ENCODE peak calls at places on chromosome 12, in four cellular contexts. One of them, this sample, is unnamed.

GRCh38 chr12:22858849-22859569 is 234.0 kb downstream of the ETNK1 start:
- DNase-seq in HL-60: no peak
- DNase-seq in GM12878: no peak
- DNase-seq in K562: no peak
- DNase-seq in this sample: no peak

GRCh38 chr12:6532927-6533652 is 1.2 kb upstream of the GAPDH start:
- DNase-seq in K562: peak
- DNase-seq in HL-60: no peak
- DNase-seq in GM12878: no peak
- DNase-seq in this sample: no peak

GRCh38 chr12:113891737-113892520 is 74.2 kb downstream of the RBM19 start:
- DNase-seq in K562: no peak
- DNase-seq in GM12878: no peak
- DNase-seq in HL-60: no peak
- DNase-seq in this sample: no peak

GRCh38 chr12:25812295-25812694 is 146.2 kb upstream of the RASSF8 start:
- DNase-seq in HL-60: no peak
- DNase-seq in GM12878: no peak
- DNase-seq in K562: no peak
- DNase-seq in this sample: no peak

GRCh38 chr12:112705037-112705632 is 86.4 kb upstream of the RPH3A start:
- DNase-seq in HL-60: no peak
- DNase-seq in GM12878: no peak
- DNase-seq in K562: no peak
- DNase-seq in this sample: no peak

GRCh38 chr12:81294325-81295190 is 216.7 kb downstream of the ACSS3 start:
- DNase-seq in K562: no peak
- DNase-seq in GM12878: no peak
- DNase-seq in HL-60: no peak
- DNase-seq in this sample: no peak

GRCh38 chr12:1832801-1833595 is 12.6 kb downstream of the LRTM2 start:
- DNase-seq in HL-60: no peak
- DNase-seq in GM12878: no peak
- DNase-seq in K562: no peak
- DNase-seq in this sample: no peak

GRCh38 chr12:65725376-65725775 is 98.9 kb upstream of the HMGA2 start:
- DNase-seq in K562: no peak
- DNase-seq in HL-60: no peak
- DNase-seq in GM12878: no peak
- DNase-seq in this sample: no peak

GRCh38 chr12:105974738-105975137 is 164.0 kb downstream of the NUAK1 start:
- DNase-seq in K562: no peak
- DNase-seq in HL-60: no peak
- DNase-seq in GM12878: no peak
- DNase-seq in this sample: no peak

GRCh38 chr12:104747956-104748355 is 210.1 kb downstream of the SLC41A2 start:
- DNase-seq in K562: no peak
- DNase-seq in GM12878: no peak
- DNase-seq in HL-60: no peak
- DNase-seq in this sample: no peak

GRCh38 chr12:106973545-106973944 is 13.4 kb downstream of the MTERF2 start:
- DNase-seq in GM12878: no peak
- DNase-seq in HL-60: no peak
- DNase-seq in K562: no peak
- DNase-seq in this sample: no peak

GRCh38 chr12:102483466-102483865 is 3.1 kb upstream of the IGF1 start:
- DNase-seq in HL-60: no peak
- DNase-seq in GM12878: peak
- DNase-seq in K562: peak
- DNase-seq in this sample: no peak

GRCh38 chr12:38374751-38375150 is 58.2 kb downstream of the ALG10B start:
- DNase-seq in GM12878: no peak
- DNase-seq in K562: no peak
- DNase-seq in HL-60: no peak
- DNase-seq in this sample: no peak

GRCh38 chr12:117030187-117030896 is 68.9 kb downstream of the TESC start:
- DNase-seq in GM12878: no peak
- DNase-seq in K562: no peak
- DNase-seq in HL-60: no peak
- DNase-seq in this sample: no peak

GRCh38 chr12:111420494-111420893 is 14.8 kb downstream of the SH2B3 start:
- DNase-seq in K562: no peak
- DNase-seq in GM12878: no peak
- DNase-seq in HL-60: no peak
- DNase-seq in this sample: no peak

GRCh38 chr12:77299910-77300772 is 234.8 kb upstream of the E2F7 start:
- DNase-seq in K562: no peak
- DNase-seq in GM12878: no peak
- DNase-seq in HL-60: no peak
- DNase-seq in this sample: no peak

GRCh38 chr12:4819654-4820053 is 90.1 kb upstream of the KCNA1 start:
- DNase-seq in HL-60: peak
- DNase-seq in K562: no peak
- DNase-seq in GM12878: no peak
- DNase-seq in this sample: peak

GRCh38 chr12:64611430-64612286 is 1.4 kb downstream of the RASSF3 start:
- DNase-seq in K562: peak
- DNase-seq in HL-60: no peak
- DNase-seq in GM12878: no peak
- DNase-seq in this sample: no peak
- TF ChIP-seq SPI1 in K562: no peak
- TF ChIP-seq SPI1 in HL-60: no peak
- TF ChIP-seq SPI1 in GM12878: no peak
- TF ChIP-seq SPI1 in this sample: no peak

GRCh38 chr12:121712462-121713256 is at the start of gene TMEM120B:
- DNase-seq in GM12878: no peak
- DNase-seq in HL-60: peak
- DNase-seq in K562: peak
- DNase-seq in this sample: peak
- TF ChIP-seq POLR2AphosphoS5 in GM12878: peak
- TF ChIP-seq POLR2AphosphoS5 in HL-60: peak
- TF ChIP-seq POLR2AphosphoS5 in K562: peak
- TF ChIP-seq POLR2AphosphoS5 in this sample: peak

GRCh38 chr12:55060470-55060869 is 40.7 kb downstream of the NEUROD4 start:
- DNase-seq in HL-60: peak
- DNase-seq in GM12878: peak
- DNase-seq in K562: peak
- DNase-seq in this sample: peak
- TF ChIP-seq SPI1 in HL-60: no peak
- TF ChIP-seq SPI1 in GM12878: peak
- TF ChIP-seq SPI1 in K562: no peak
- TF ChIP-seq SPI1 in this sample: peak

GRCh38 chr12:121802485-121802842 is 1.3 kb upstream of the SETD1B start:
- DNase-seq in GM12878: no peak
- DNase-seq in HL-60: no peak
- DNase-seq in K562: no peak
- DNase-seq in this sample: no peak

GRCh38 chr12:121802843-121803698 is 738 bp upstream of the SETD1B start:
- DNase-seq in HL-60: peak
- DNase-seq in K562: peak
- DNase-seq in GM12878: peak
- DNase-seq in this sample: peak

GRCh38 chr12:121805171-121805687 is 1.4 kb downstream of the SETD1B start:
- DNase-seq in HL-60: no peak
- DNase-seq in K562: no peak
- DNase-seq in GM12878: no peak
- DNase-seq in this sample: no peak

GRCh38 chr12:121804417-121805111 is 755 bp downstream of the SETD1B start:
- DNase-seq in HL-60: no peak
- DNase-seq in K562: peak
- DNase-seq in GM12878: no peak
- DNase-seq in this sample: no peak

DNA sequence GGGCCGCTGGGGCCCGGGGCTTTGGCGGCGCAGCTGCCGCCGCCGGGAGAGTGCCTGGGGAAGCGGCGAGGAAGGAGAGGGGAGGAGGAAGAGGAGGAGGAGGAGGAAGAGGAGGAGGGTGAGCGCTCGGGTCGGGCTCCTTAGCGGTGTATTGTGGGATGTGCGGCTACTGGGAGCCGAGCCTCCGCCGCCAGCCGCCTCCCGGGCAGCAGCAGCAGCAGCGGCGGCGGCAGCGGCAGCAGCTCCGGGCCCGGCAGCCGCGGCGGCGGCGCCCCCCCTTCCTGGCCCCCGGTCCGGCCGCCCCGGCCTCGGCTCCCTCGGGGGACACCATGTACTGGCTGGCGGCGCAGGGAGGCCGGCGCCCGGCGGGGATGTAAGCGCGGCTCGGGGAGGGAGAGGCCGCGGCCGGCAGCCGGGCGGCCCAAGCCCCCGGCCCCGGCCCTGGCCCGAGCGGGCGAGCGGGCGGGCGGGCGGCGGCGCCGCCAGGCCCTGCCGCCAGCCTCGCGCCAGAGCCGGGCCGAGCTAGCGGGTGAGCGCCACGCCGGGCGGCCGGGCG is at the start of gene SETD1B:
- DNase-seq in K562: peak
- DNase-seq in HL-60: peak
- DNase-seq in GM12878: no peak
- DNase-seq in this sample: no peak
- TF ChIP-seq POLR2AphosphoS5 in K562: peak
- TF ChIP-seq POLR2AphosphoS5 in HL-60: peak
- TF ChIP-seq POLR2AphosphoS5 in GM12878: no peak
- TF ChIP-seq POLR2AphosphoS5 in this sample: no peak

GRCh38 chr12:48235796-48236333 is 32.8 kb upstream of the OR10AD1 start:
- DNase-seq in HL-60: no peak
- DNase-seq in K562: peak
- DNase-seq in GM12878: no peak
- DNase-seq in this sample: no peak

DNA sequence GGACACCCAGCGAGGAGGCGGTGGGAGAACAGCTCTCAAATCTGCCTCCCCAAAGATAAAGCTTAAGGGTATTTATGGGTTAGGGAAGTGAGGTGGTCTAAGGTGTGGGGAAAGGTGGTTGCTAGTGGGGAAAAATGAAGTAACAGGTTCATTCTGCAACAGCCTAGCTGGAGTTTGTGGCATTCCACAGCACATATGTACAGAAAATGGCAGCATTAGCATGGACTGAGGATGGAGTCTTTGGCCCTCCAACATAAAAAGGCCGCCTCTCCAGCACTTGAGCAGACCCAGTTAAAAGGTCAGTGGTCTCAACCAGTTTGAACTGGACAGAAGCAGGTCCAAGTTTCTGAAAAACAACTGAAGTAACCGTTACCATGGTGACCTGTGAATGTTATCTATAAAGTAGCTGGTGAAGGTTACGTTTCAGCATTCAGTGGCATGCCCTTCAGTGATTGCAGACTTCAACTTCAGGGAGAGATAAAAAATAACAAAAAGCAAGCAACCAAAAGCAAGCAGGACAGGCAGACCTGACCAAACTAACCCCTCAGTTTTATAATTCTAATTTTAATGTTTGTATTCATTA is 34.0 kb upstream of the OR10AD1 start:
- DNase-seq in HL-60: no peak
- DNase-seq in GM12878: no peak
- DNase-seq in K562: peak
- DNase-seq in this sample: no peak
- TF ChIP-seq SPI1 in HL-60: no peak
- TF ChIP-seq SPI1 in GM12878: no peak
- TF ChIP-seq SPI1 in K562: no peak
- TF ChIP-seq SPI1 in this sample: no peak

GRCh38 chr12:2858334-2858733 is 1.5 kb upstream of the TEX52 start:
- DNase-seq in HL-60: no peak
- DNase-seq in GM12878: no peak
- DNase-seq in K562: no peak
- DNase-seq in this sample: no peak
- TF ChIP-seq POLR2AphosphoS5 in HL-60: peak
- TF ChIP-seq POLR2AphosphoS5 in GM12878: no peak
- TF ChIP-seq POLR2AphosphoS5 in K562: no peak
- TF ChIP-seq POLR2AphosphoS5 in this sample: peak

GRCh38 chr12:125015680-125016310 is 22.4 kb downstream of the BRI3BP start:
- DNase-seq in K562: no peak
- DNase-seq in GM12878: no peak
- DNase-seq in HL-60: no peak
- DNase-seq in this sample: no peak
- TF ChIP-seq SPI1 in K562: no peak
- TF ChIP-seq SPI1 in GM12878: no peak
- TF ChIP-seq SPI1 in HL-60: no peak
- TF ChIP-seq SPI1 in this sample: no peak

DNA sequence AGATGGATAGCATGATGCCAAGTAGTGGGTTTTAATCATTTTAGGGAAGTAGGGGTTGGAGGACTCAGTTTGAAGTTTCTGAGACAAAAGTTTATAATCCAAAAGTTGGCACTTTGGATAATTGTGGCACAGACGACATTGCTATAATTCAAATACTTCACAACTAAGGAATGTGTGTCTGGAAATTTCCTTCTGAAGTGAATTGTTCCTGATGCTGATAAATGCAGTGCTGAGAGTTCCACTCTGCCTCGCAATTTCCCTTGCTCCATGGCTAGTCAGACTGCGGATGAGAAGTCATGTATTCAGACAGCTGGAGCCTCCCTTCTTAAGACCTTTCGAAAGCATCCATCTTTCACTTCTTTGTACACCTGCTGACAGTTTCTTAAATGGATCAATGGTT is 393.3 kb upstream of the PRICKLE1 start:
- DNase-seq in GM12878: no peak
- DNase-seq in HL-60: no peak
- DNase-seq in K562: no peak
- DNase-seq in this sample: no peak
- TF ChIP-seq POLR2AphosphoS5 in GM12878: no peak
- TF ChIP-seq POLR2AphosphoS5 in HL-60: no peak
- TF ChIP-seq POLR2AphosphoS5 in K562: no peak
- TF ChIP-seq POLR2AphosphoS5 in this sample: no peak

GRCh38 chr12:50101663-50102062 is 2.1 kb upstream of the GPD1 start:
- DNase-seq in K562: peak
- DNase-seq in GM12878: no peak
- DNase-seq in HL-60: no peak
- DNase-seq in this sample: no peak

GRCh38 chr12:50100561-50100960 is 3.2 kb upstream of the GPD1 start:
- DNase-seq in HL-60: no peak
- DNase-seq in GM12878: no peak
- DNase-seq in K562: no peak
- DNase-seq in this sample: no peak

GRCh38 chr12:50099302-50100008 is 4.4 kb upstream of the GPD1 start:
- DNase-seq in K562: no peak
- DNase-seq in GM12878: no peak
- DNase-seq in HL-60: no peak
- DNase-seq in this sample: no peak

GRCh38 chr12:50102186-50102585 is 1.6 kb upstream of the GPD1 start:
- DNase-seq in GM12878: no peak
- DNase-seq in HL-60: no peak
- DNase-seq in K562: no peak
- DNase-seq in this sample: no peak

GRCh38 chr12:50097952-50098351 is 5.9 kb upstream of the GPD1 start:
- DNase-seq in K562: no peak
- DNase-seq in HL-60: no peak
- DNase-seq in GM12878: no peak
- DNase-seq in this sample: no peak
- TF ChIP-seq SPI1 in K562: no peak
- TF ChIP-seq SPI1 in HL-60: no peak
- TF ChIP-seq SPI1 in GM12878: no peak
- TF ChIP-seq SPI1 in this sample: no peak

This sample was measured in GM12891.